ENCODE peak calls at places on chromosomes 12 and 14, in eight cellular contexts. X is IMR-90; I is effector memory CD4-positive, alpha-beta T cell; H is small intestine; E is thoracic aorta; L is colonic mucosa; C is esophagus squamous epithelium; G is CD8-positive, alpha-beta memory T cell. U is an unnamed sample.

GRCh38 chr14:85414142-85414541 is 115.8 kb upstream of the FLRT2 start:
- DNase-seq in X (no peak), I (no peak), H (no peak), E (no peak), L (no peak), C (no peak), G (no peak), U (no peak)

GRCh38 chr14:104746951-104747481 is 5.9 kb upstream of the SIVA1 start:
- DNase-seq in X (peak; percentile 55), I (no peak), H (no peak), E (no peak), L (peak; percentile 59), C (no peak), G (no peak), U (no peak)

GRCh38 chr12:22312336-22312735 is 22.2 kb downstream of the ST8SIA1 start:
- DNase-seq in X (peak; percentile 54), I (no peak), H (no peak), E (no peak), L (peak; percentile 25), C (no peak), G (no peak), U (no peak)

GRCh38 chr12:75818863-75819262 is 212.7 kb downstream of the PHLDA1 start:
- DNase-seq in X (peak; percentile 55), I (no peak), H (no peak), E (no peak), L (no peak), C (no peak), G (no peak), U (no peak)

GRCh38 chr12:67727652-67728295 is 79.2 kb downstream of the DYRK2 start:
- DNase-seq in X (no peak), I (no peak), H (no peak), E (no peak), L (no peak), C (no peak), G (no peak), U (no peak)

GRCh38 chr12:28711411-28711810 is 437.7 kb upstream of the FAR2 start:
- DNase-seq in X (peak; percentile 7), I (no peak), H (no peak), E (no peak), L (no peak), C (no peak), G (no peak), U (no peak)

GRCh38 chr12:52819731-52820510 is 6.0 kb upstream of the KRT4 start:
- DNase-seq in X (no peak), I (no peak), H (no peak), E (no peak), L (no peak), C (no peak), G (no peak), U (no peak)

GRCh38 chr14:60602312-60602711 is 47.0 kb downstream of the SIX1 start:
- DNase-seq in X (no peak), I (no peak), H (no peak), E (no peak), L (no peak), C (no peak), G (no peak), U (no peak)

GRCh38 chr12:102427542-102427923 is 52.8 kb downstream of the IGF1 start:
- DNase-seq in X (no peak), I (no peak), H (no peak), E (no peak), L (no peak), C (no peak), G (no peak), U (no peak)

GRCh38 chr14:68408680-68409079 is 384.2 kb downstream of the ZFP36L1 start:
- DNase-seq in X (peak; percentile 48), I (no peak), H (peak; percentile 35), E (no peak), L (no peak), C (no peak), G (peak; percentile 3), U (no peak)

GRCh38 chr12:58233886-58234285 is 292.5 kb downstream of the ATP23 start:
- DNase-seq in X (no peak), I (no peak), H (peak; percentile 21), E (no peak), L (no peak), C (no peak), G (no peak), U (no peak)

GRCh38 chr12:52232916-52233461 is at the start of gene KRT7:
- DNase-seq in X (no peak), I (no peak), H (no peak), E (no peak), L (no peak), C (no peak), G (no peak), U (peak; percentile 20)

GRCh38 chr14:71050227-71050823 is 143.1 kb downstream of the PCNX1 start:
- DNase-seq in X (peak; percentile 20), I (no peak), H (peak; percentile 5), E (no peak), L (no peak), C (no peak), G (no peak), U (no peak)

GRCh38 chr14:105517096-105517495 is 9.3 kb upstream of the TMEM121 start:
- DNase-seq in X (no peak), I (no peak), H (no peak), E (no peak), L (no peak), C (no peak), G (no peak), U (no peak)

GRCh38 chr12:131799828-131800593 is 28.2 kb upstream of the MMP17 start:
- DNase-seq in X (no peak), I (no peak), H (no peak), E (no peak), L (no peak), C (no peak), G (no peak), U (no peak)

GRCh38 chr14:95197498-95198010 is 40.2 kb upstream of the DICER1 start:
- DNase-seq in X (no peak), I (no peak), H (peak; percentile 26), E (no peak), L (no peak), C (no peak), G (no peak), U (no peak)

GRCh38 chr12:105492591-105492990 is 162.1 kb downstream of the C12orf75 start:
- DNase-seq in X (peak; percentile 43), I (no peak), H (no peak), E (no peak), L (no peak), C (no peak), G (no peak), U (no peak)

GRCh38 chr12:127336416-127336815 is 930.6 kb upstream of the TMEM132C start:
- DNase-seq in X (no peak), I (no peak), H (no peak), E (no peak), L (no peak), C (no peak), G (no peak), U (no peak)

GRCh38 chr14:104087505-104087904 is 2.0 kb downstream of the ASPG start:
- DNase-seq in X (no peak), I (no peak), H (no peak), E (no peak), L (peak; percentile 27), C (no peak), G (no peak), U (no peak)

GRCh38 chr14:68630611-68631013 is 162.3 kb downstream of the ZFP36L1 start:
- DNase-seq in X (no peak), I (no peak), H (peak; percentile 34), E (no peak), L (peak; percentile 16), C (no peak), G (no peak), U (no peak)

GRCh38 chr12:3102721-3103410 is 25.7 kb downstream of the TSPAN9 start:
- DNase-seq in X (no peak), I (no peak), H (no peak), E (no peak), L (no peak), C (no peak), G (no peak), U (no peak)

GRCh38 chr12:92199846-92200576 is 54.4 kb upstream of the BTG1 start:
- DNase-seq in X (peak; percentile 6), I (no peak), H (no peak), E (no peak), L (no peak), C (no peak), G (no peak), U (no peak)
- H3K27ac ChIP-seq in X (no peak overlapping the region), I (no peak overlapping the region), H (no peak overlapping the region), E (no peak overlapping the region), L (no peak overlapping the region), C (no peak overlapping the region), G (no peak overlapping the region), U (no peak overlapping the region)

GRCh38 chr12:121238086-121238485 is 28.2 kb downstream of the P2RX4 start:
- DNase-seq in X (no peak), I (no peak), H (no peak), E (no peak), L (no peak), C (no peak), G (no peak), U (no peak)
- H3K27ac ChIP-seq in X (no peak overlapping the region), I (peak overlapping the region; percentile 81), H (no peak overlapping the region), E (no peak overlapping the region), L (no peak overlapping the region), C (no peak overlapping the region), G (no peak overlapping the region), U (no peak overlapping the region)

DNA sequence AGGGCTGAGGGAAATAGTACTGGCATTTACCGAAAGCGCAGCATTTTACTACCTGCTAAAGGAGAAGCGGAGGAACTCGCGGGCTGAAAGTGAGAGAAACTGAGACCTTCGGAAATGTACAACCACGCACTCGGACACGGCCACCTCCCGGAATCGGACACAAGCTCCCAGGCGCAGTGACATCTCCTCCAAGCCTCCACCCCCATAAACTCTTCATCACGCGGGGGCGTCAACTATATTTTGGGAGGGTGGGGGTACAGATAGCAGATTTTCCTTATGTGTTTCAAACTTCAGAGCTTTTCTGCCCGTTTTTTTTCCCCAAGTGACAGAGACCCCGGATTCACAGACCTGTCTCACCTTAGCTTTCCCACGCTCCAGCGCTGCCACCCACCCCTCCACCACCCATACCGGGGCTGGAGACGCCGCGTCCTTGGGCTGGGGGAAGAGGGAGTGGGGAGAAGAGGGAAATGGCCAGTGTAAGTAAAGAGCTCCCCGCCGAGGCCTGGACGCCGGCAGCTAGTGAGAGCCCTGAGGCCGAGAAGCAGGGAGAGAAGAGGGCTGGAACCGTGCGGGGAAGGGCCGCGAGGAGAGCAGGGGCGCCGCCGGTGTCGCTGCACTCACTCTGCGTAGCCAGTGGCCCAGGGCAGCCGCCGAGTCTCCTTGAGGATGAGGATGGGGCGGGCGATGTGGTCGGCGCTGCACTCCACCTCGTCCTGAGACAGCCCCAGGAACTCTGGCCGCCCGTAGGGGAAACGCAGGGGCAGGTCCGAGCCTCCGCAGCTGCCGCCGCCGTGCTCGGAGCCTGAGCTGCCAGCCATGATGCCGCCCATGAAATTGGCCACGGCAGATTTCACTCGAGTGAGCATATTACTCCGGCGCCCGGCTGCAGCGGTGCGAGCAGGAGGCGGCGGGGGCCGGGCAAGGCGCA is 815 bp downstream of the PPM1H start:
- DNase-seq in X (peak; percentile 4), I (no peak), H (peak; percentile 40), E (no peak), L (peak; percentile 44), C (no peak), G (no peak), U (peak; percentile 81)
- H3K27ac ChIP-seq in X (no peak overlapping the region), I (no peak overlapping the region), H (no peak overlapping the region), E (peak overlapping the region; percentile 51), L (peak overlapping the region; percentile 61), C (peak overlapping the region; percentile 19), G (no peak overlapping the region), U (peak overlapping the region; percentile 93)

DNA sequence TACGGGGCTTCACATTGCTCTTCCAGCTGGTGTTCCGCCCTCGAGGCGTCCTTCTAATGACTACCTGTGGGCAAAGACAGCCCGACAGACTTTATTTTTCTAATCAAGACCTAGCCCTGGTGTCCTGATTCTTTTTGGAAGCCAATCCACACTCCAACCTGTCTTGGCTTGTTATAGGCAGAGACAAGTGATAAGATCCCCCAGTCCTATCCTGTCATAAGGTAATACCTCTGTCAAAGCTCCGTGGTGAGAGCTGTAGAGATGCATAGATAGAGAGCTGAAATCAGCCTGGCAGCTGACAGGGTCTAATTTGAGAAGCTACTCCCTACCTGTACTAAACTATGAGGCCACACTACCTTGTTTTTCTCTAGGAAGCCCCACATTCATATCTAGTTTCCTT is 11.5 kb upstream of the WNK1 start:
- DNase-seq in X (no peak), I (no peak), H (no peak), E (no peak), L (no peak), C (no peak), G (no peak), U (no peak)
- H3K27ac ChIP-seq in X (no peak overlapping the region), I (no peak overlapping the region), H (no peak overlapping the region), E (no peak overlapping the region), L (no peak overlapping the region), C (no peak overlapping the region), G (no peak overlapping the region), U (no peak overlapping the region)